ENCODE peak calls at places on chromosomes 13 and 19, in four cellular contexts. L, V, I and R are unnamed samples.

GRCh38 chr13:31749929-31750328 is 10.6 kb downstream of the RXFP2 start:
- DNase-seq in L (no peak), V (no peak), I (no peak), R (no peak)

GRCh38 chr19:11781295-11782057 is 14.7 kb downstream of the ZNF441 start:
- DNase-seq in L (no peak), V (no peak), I (no peak), R (no peak)

GRCh38 chr19:46992699-46993535 is 26.7 kb upstream of the NPAS1 start:
- DNase-seq in L (no peak), V (no peak), I (no peak), R (no peak)

GRCh38 chr13:49253310-49253709 is 5.6 kb downstream of the CDADC1 start:
- DNase-seq in L (no peak), V (no peak), I (no peak), R (no peak)

GRCh38 chr13:58324130-58324529 is 692.6 kb downstream of the PCDH17 start:
- DNase-seq in L (no peak), V (no peak), I (no peak), R (no peak)

GRCh38 chr13:94251801-94252200 is 227.7 kb downstream of the DCT start:
- DNase-seq in L (no peak), V (no peak), I (no peak), R (no peak)

GRCh38 chr13:44198826-44199225 is 174.8 kb upstream of the SERP2 start:
- DNase-seq in L (no peak), V (no peak), I (no peak), R (no peak)

GRCh38 chr13:44573071-44573470 is 3.1 kb downstream of the TSC22D1 start:
- DNase-seq in L (no peak), V (no peak), I (no peak), R (peak; percentile 42)

GRCh38 chr19:35559281-35559659 is 4.2 kb downstream of the ATP4A start:
- DNase-seq in L (no peak), V (no peak), I (no peak), R (no peak)

GRCh38 chr13:21576424-21576823 is 27.5 kb downstream of the MICU2 start:
- DNase-seq in L (no peak), V (no peak), I (no peak), R (no peak)

GRCh38 chr13:111206148-111206547 is 91.0 kb downstream of the ARHGEF7 start:
- DNase-seq in L (no peak), V (no peak), I (no peak), R (no peak)

GRCh38 chr19:50896591-50897190 is 14.5 kb downstream of the KLK4 start:
- DNase-seq in L (no peak), V (no peak), I (no peak), R (no peak)

GRCh38 chr19:7883796-7884570 is 4.3 kb upstream of the LRRC8E start:
- DNase-seq in L (no peak), V (no peak), I (no peak), R (no peak)

GRCh38 chr13:66618702-66619101 is 611.4 kb downstream of the PCDH9 start:
- DNase-seq in L (no peak), V (no peak), I (no peak), R (no peak)

GRCh38 chr19:16161848-16162247 is 11.5 kb downstream of the CIB3 start:
- DNase-seq in L (no peak), V (no peak), I (no peak), R (no peak)

GRCh38 chr19:54179921-54180452 is 7.0 kb upstream of the TMC4 start:
- DNase-seq in L (peak; percentile 17), V (no peak), I (no peak), R (peak; percentile 55)

GRCh38 chr13:95741584-95742563 is 64.9 kb downstream of the DNAJC3 start:
- DNase-seq in L (no peak), V (no peak), I (no peak), R (no peak)

GRCh38 chr13:65497265-65497664 is 1732.9 kb downstream of the PCDH9 start:
- DNase-seq in L (no peak), V (no peak), I (no peak), R (no peak)

GRCh38 chr19:10701955-10702307 is 692 bp downstream of the QTRT1 start:
- DNase-seq in L (no peak), V (no peak), I (no peak), R (no peak)

GRCh38 chr19:41563847-41564514 is 12.0 kb upstream of the CEACAM21 start:
- DNase-seq in L (no peak), V (peak; percentile 62), I (no peak), R (no peak)

GRCh38 chr13:42474954-42475353 is 99.0 kb upstream of the TNFSF11 start:
- DNase-seq in L (no peak), V (no peak), I (no peak), R (no peak)

GRCh38 chr19:35995655-35995993 is 636 bp downstream of the SDHAF1 start:
- DNase-seq in L (no peak), V (no peak), I (no peak), R (no peak)

GRCh38 chr19:6753178-6754031 is 13.8 kb downstream of the SH2D3A start:
- DNase-seq in L (no peak), V (peak; percentile 70), I (peak; percentile 35), R (no peak)

GRCh38 chr19:40718774-40719391 is 2.0 kb downstream of the ITPKC start:
- DNase-seq in L (no peak), V (no peak), I (no peak), R (no peak)

GRCh38 chr13:103794526-103794925 is 728.3 kb upstream of the SLC10A2 start:
- DNase-seq in L (no peak), V (no peak), I (no peak), R (no peak)

GRCh38 chr13:74975122-74975521 is 506.8 kb downstream of the TBC1D4 start:
- DNase-seq in L (no peak), V (no peak), I (no peak), R (no peak)

GRCh38 chr13:105773887-105774538 is 761.4 kb downstream of the EFNB2 start:
- DNase-seq in L (no peak), V (no peak), I (no peak), R (no peak)

GRCh38 chr19:4678881-4679379 is 8.8 kb upstream of the MYDGF start:
- DNase-seq in L (no peak), V (no peak), I (no peak), R (no peak)

GRCh38 chr13:39385621-39386231 is 217.3 kb downstream of the LHFPL6 start:
- DNase-seq in L (peak; percentile 32), V (no peak), I (no peak), R (peak; percentile 48)

GRCh38 chr13:108700421-108701170 is 71.2 kb downstream of the MYO16 start:
- DNase-seq in L (no peak), V (no peak), I (no peak), R (no peak)

GRCh38 chr19:1324792-1325567 is 39.3 kb downstream of the EFNA2 start:
- DNase-seq in L (peak; percentile 54), V (no peak), I (peak; percentile 22), R (peak; percentile 69)

GRCh38 chr13:41668130-41668757 is 210.9 kb downstream of the RGCC start:
- DNase-seq in L (peak; percentile 84), V (peak; percentile 21), I (no peak), R (peak; percentile 90)

GRCh38 chr13:42525035-42525504 is 48.9 kb upstream of the TNFSF11 start:
- DNase-seq in L (no peak), V (no peak), I (no peak), R (no peak)

GRCh38 chr13:84366484-84366883 is 484.2 kb upstream of the SLITRK1 start:
- DNase-seq in L (no peak), V (no peak), I (no peak), R (no peak)

GRCh38 chr13:95355491-95355890 is 54.2 kb upstream of the ABCC4 start:
- DNase-seq in L (no peak), V (no peak), I (no peak), R (no peak)